ENCODE peak calls at places on chromosomes 4 and X, in six cellular contexts. One of them, this sample, is unnamed.

GRCh38 chr4:188941524-188942109 is 802.4 kb downstream of the TRIML1 start:
- DNase-seq in HepG2: no peak
- DNase-seq in HCT116: peak
- DNase-seq in H1: no peak
- DNase-seq in SK-N-SH: no peak
- DNase-seq in GM12878: no peak
- DNase-seq in this sample: no peak

GRCh38 chr4:2714918-2715317 is 41.2 kb downstream of the TNIP2 start:
- DNase-seq in H1: no peak
- DNase-seq in HCT116: no peak
- DNase-seq in SK-N-SH: no peak
- DNase-seq in GM12878: no peak
- DNase-seq in HepG2: no peak
- DNase-seq in this sample: no peak

GRCh38 chr4:84647307-84647884 is 64.5 kb downstream of the CDS1 start:
- DNase-seq in SK-N-SH: no peak
- DNase-seq in HCT116: no peak
- DNase-seq in GM12878: no peak
- DNase-seq in H1: peak
- DNase-seq in HepG2: no peak
- DNase-seq in this sample: no peak

GRCh38 chr4:56084849-56085248 is 136.1 kb downstream of the CEP135 start:
- DNase-seq in HepG2: no peak
- DNase-seq in H1: no peak
- DNase-seq in HCT116: no peak
- DNase-seq in SK-N-SH: no peak
- DNase-seq in GM12878: no peak
- DNase-seq in this sample: no peak

GRCh38 chr4:123984881-123985280 is 588.3 kb downstream of the SPRY1 start:
- DNase-seq in HepG2: no peak
- DNase-seq in HCT116: no peak
- DNase-seq in GM12878: no peak
- DNase-seq in SK-N-SH: no peak
- DNase-seq in H1: no peak
- DNase-seq in this sample: no peak

GRCh38 chrX:1870421-1870820 is 255.6 kb downstream of the ASMT start:
- DNase-seq in HCT116: no peak
- DNase-seq in HepG2: no peak
- DNase-seq in GM12878: no peak
- DNase-seq in H1: no peak
- DNase-seq in SK-N-SH: no peak
- DNase-seq in this sample: no peak

GRCh38 chr4:70632028-70632427 is 3.5 kb downstream of the ENAM start:
- DNase-seq in H1: no peak
- DNase-seq in GM12878: no peak
- DNase-seq in SK-N-SH: no peak
- DNase-seq in HepG2: no peak
- DNase-seq in HCT116: peak
- DNase-seq in this sample: no peak

GRCh38 chr4:142091085-142091513 is 454.7 kb downstream of the IL15 start:
- DNase-seq in HepG2: no peak
- DNase-seq in SK-N-SH: no peak
- DNase-seq in H1: no peak
- DNase-seq in HCT116: no peak
- DNase-seq in GM12878: no peak
- DNase-seq in this sample: no peak

GRCh38 chrX:95063554-95063953 is 1389.5 kb downstream of the FAM133A start:
- DNase-seq in H1: no peak
- DNase-seq in GM12878: no peak
- DNase-seq in HepG2: no peak
- DNase-seq in HCT116: no peak
- DNase-seq in SK-N-SH: no peak
- DNase-seq in this sample: no peak

GRCh38 chrX:26851981-26852380 is 611.2 kb downstream of the PPP4R3C start:
- DNase-seq in HCT116: peak
- DNase-seq in GM12878: no peak
- DNase-seq in SK-N-SH: no peak
- DNase-seq in H1: no peak
- DNase-seq in HepG2: peak
- DNase-seq in this sample: no peak
- TF ChIP-seq CTCF in HCT116: peak
- TF ChIP-seq CTCF in GM12878: peak
- TF ChIP-seq CTCF in SK-N-SH: peak
- TF ChIP-seq CTCF in H1: no peak
- TF ChIP-seq CTCF in HepG2: peak
- TF ChIP-seq CTCF in this sample: no peak

GRCh38 chrX:37476571-37477188 is 94.8 kb upstream of the LANCL3 start:
- DNase-seq in H1: no peak
- DNase-seq in HepG2: no peak
- DNase-seq in SK-N-SH: no peak
- DNase-seq in HCT116: no peak
- DNase-seq in GM12878: no peak
- DNase-seq in this sample: no peak
- TF ChIP-seq YY1 in H1: no peak
- TF ChIP-seq YY1 in HepG2: no peak
- TF ChIP-seq YY1 in SK-N-SH: no peak
- TF ChIP-seq YY1 in HCT116: no peak
- TF ChIP-seq YY1 in GM12878: no peak
- TF ChIP-seq YY1 in this sample: no peak

DNA sequence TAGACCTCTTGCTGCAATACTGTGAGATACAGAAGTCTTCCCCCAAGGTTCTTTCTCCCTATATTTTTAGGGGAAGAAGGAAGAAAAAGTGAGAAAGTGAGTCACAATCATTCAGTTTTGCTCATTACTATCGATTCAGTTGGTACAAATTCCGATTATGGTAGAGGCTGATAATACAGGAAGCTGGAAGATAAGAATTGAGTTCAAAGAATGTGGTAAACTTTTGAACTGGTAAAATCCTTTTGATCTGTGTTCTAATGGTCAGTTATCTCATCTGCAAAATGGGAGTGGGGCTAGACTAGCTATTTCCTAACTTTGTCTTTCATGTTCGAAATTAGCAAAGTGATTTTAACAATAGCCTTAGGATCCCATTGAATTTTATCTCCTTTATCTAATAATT is 101.4 kb upstream of the FAT1 start:
- DNase-seq in SK-N-SH: no peak
- DNase-seq in H1: no peak
- DNase-seq in GM12878: no peak
- DNase-seq in HCT116: peak
- DNase-seq in HepG2: peak
- DNase-seq in this sample: no peak
- TF ChIP-seq CTCF in SK-N-SH: no peak
- TF ChIP-seq CTCF in H1: no peak
- TF ChIP-seq CTCF in GM12878: no peak
- TF ChIP-seq CTCF in HCT116: no peak
- TF ChIP-seq CTCF in HepG2: no peak
- TF ChIP-seq CTCF in this sample: no peak

DNA sequence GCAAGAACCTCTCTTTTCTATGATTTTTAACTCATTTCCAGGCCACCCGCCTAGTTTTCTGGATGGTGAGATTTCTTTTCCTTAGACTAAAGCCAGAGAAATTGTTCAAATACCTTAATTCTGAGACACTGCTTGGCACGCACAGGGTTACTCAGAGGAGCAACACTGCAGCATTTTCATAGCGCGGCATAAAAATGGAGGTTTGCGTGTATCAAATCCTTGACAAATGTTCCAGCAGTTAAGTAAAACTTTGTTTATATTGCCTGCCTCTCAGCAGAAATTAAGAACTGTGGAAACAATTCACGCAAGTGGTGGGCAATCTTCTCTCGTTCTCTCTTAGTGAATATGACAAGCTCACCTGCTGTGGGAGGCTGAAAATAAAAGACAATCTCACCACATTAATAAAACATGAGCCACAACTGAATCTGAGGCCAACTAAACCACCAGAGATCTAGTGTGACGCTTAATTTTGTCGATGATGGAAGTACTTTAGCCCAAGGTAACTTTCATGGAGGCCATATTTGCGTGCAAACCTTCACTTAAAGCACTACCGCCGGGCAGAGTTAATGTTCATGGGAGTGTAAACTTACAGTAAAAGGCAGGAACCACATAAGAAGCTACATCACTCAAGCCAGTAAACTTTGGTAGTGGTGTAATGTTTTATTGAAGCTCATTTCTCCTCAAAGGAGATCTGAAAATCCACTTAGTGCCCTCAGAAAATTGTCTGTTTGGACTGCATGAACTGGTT is 894.8 kb upstream of the EPHA5 start:
- DNase-seq in H1: no peak
- DNase-seq in SK-N-SH: no peak
- DNase-seq in HepG2: no peak
- DNase-seq in HCT116: no peak
- DNase-seq in GM12878: no peak
- DNase-seq in this sample: no peak
- TF ChIP-seq YY1 in H1: no peak
- TF ChIP-seq YY1 in SK-N-SH: no peak
- TF ChIP-seq YY1 in HepG2: no peak
- TF ChIP-seq YY1 in HCT116: no peak
- TF ChIP-seq YY1 in GM12878: no peak
- TF ChIP-seq YY1 in this sample: no peak